ENCODE peak calls at places on chromosomes 1 and 21, in eight cellular contexts. J, L, V, O, T, U, H and Z are unnamed samples. For H3K27me3, the result is how much of the 10 kb centered on the place peaks cover.

GRCh38 chr1:192983349-192983980 is 75.7 kb downstream of the UCHL5 start:
- DNase-seq in J (no peak), L (no peak), V (no peak), O (no peak), T (no peak), U (no peak), H (no peak), Z (no peak)

GRCh38 chr1:40039757-40040510 is 595 bp upstream of the CAP1 start:
- DNase-seq in J (peak), L (peak), V (peak), O (peak), T (peak), U (peak), H (peak), Z (peak)

GRCh38 chr1:161091093-161091492 is 1.7 kb upstream of the NECTIN4 start:
- DNase-seq in J (no peak), L (no peak), V (no peak), O (no peak), T (no peak), U (no peak), H (no peak), Z (no peak)

GRCh38 chr1:68116643-68117235 is 66.3 kb upstream of the DIRAS3 start:
- DNase-seq in J (peak), L (peak), V (no peak), O (peak), T (peak), U (no peak), H (no peak), Z (peak)

GRCh38 chr1:69290266-69290665 is 277.5 kb upstream of the LRRC7 start:
- DNase-seq in J (no peak), L (no peak), V (no peak), O (no peak), T (no peak), U (no peak), H (peak), Z (no peak)

GRCh38 chr1:76723949-76724348 is 143.3 kb upstream of the ST6GALNAC5 start:
- DNase-seq in J (no peak), L (no peak), V (no peak), O (no peak), T (no peak), U (no peak), H (no peak), Z (no peak)

GRCh38 chr1:220841293-220841692 is 38.0 kb upstream of the HLX start:
- DNase-seq in J (no peak), L (no peak), V (no peak), O (no peak), T (no peak), U (no peak), H (no peak), Z (no peak)

GRCh38 chr1:230326971-230327891 is 98.9 kb downstream of the PGBD5 start:
- DNase-seq in J (no peak), L (no peak), V (no peak), O (no peak), T (no peak), U (no peak), H (no peak), Z (no peak)

GRCh38 chr1:178686407-178686806 is 38.6 kb upstream of the RALGPS2 start:
- DNase-seq in J (no peak), L (no peak), V (no peak), O (no peak), T (no peak), U (no peak), H (no peak), Z (no peak)
- H3K27me3 ChIP-seq in J (under half), L (under half), V (under half), O (under half), T (under half), U (under half), H (under half), Z (under half)

DNA sequence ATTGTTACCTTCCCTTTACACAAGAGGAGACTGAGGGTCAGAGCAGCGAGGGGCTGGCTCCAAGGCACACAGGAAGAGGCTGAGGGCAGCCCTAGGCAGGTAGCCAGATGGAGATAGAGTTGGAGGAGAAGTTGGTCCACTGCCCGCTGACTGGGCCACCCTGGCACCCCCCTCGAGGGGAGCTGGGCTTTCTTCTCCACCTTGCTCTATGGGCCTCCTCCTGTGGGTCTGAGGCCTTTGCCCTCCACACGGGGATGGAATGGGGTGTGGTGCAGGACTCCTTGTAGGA is 96.1 kb downstream of the FOXD2 start:
- DNase-seq in J (no peak), L (no peak), V (peak), O (no peak), T (no peak), U (no peak), H (no peak), Z (no peak)
- H3K27me3 ChIP-seq in J (under half), L (under half), V (under half), O (under half), T (half or more), U (under half), H (under half), Z (under half)

DNA sequence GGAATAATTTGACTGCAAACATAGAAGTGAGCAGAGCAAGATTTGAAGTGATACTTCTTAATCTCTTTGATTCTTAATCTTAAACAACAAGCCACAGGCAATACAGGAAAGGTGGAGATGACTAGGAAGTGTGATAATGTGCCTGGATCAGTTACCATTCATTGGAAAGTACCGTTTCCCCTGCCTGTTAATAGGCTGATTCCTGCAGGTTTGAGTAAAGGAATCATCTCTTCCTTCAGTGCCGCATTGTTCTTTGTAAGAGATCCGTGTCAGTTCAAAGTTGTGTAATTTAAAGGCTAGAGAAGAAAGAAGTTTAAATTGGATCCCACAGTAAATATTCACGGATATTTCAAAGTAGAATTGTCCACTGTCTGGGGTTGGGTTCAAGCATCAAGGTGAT is 43.5 kb upstream of the BCL10 start:
- DNase-seq in J (no peak), L (no peak), V (no peak), O (no peak), T (no peak), U (no peak), H (no peak), Z (no peak)
- H3K27me3 ChIP-seq in J (under half), L (under half), V (under half), O (under half), T (under half), U (under half), H (under half), Z (under half)

GRCh38 chr1:34906225-34906624 is 23.2 kb downstream of the DLGAP3 start:
- DNase-seq in J (no peak), L (no peak), V (no peak), O (no peak), T (no peak), U (no peak), H (no peak), Z (no peak)

GRCh38 chr1:34906756-34907155 is 22.7 kb downstream of the DLGAP3 start:
- DNase-seq in J (no peak), L (no peak), V (no peak), O (peak), T (no peak), U (no peak), H (no peak), Z (no peak)

GRCh38 chr1:34910425-34910824 is 19.0 kb downstream of the DLGAP3 start:
- DNase-seq in J (no peak), L (no peak), V (no peak), O (no peak), T (no peak), U (no peak), H (no peak), Z (no peak)

GRCh38 chr1:34907487-34908090 is 21.9 kb downstream of the DLGAP3 start:
- DNase-seq in J (no peak), L (no peak), V (no peak), O (no peak), T (no peak), U (no peak), H (no peak), Z (no peak)

GRCh38 chr1:34908369-34908768 is 21.1 kb downstream of the DLGAP3 start:
- DNase-seq in J (no peak), L (no peak), V (no peak), O (no peak), T (no peak), U (no peak), H (no peak), Z (no peak)
- H3K27me3 ChIP-seq in J (under half), L (under half), V (under half), O (under half), T (under half), U (under half), H (under half), Z (under half)

DNA sequence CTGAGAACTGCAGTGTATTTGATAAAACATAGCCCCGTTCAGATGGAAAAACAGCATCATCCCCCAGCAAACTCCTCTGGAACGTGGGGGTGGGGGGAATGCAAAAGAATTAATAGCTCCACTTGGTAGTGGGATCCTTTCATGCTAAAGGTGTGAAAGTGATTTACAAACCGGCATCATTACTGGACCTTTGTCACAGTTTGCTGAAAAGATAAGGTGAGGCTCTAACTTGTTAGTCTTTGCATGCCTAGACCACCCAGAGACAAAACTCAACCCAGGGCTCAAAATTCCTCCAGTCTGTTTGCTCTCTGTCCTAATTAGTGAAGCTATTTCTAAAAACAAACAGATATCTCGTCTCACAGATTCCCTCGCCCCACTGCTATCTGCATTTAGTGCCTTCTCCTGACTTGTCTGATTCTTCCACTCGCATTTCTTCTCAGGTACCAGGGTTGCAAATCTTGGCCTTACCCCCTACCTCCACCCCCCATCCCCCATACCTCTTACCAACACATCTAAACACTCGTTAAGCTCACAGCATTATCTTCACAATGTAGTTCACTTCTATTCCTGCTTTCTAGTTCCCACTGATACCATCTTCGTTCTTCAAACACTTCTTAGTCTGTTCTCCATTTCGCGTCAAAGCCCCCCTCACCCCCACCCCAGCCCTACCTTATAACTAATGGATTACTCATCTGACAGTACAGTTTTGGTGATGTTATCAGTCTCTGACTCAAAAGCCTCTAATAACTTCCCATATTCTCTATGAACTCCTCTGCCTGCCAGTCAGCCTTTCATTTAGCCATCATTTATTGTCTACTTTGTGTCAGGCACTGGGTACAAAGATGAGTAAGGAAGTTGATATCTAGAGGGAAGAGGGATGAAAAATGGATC is 11.8 kb downstream of the IER5 start:
- DNase-seq in J (no peak), L (no peak), V (no peak), O (no peak), T (no peak), U (no peak), H (no peak), Z (no peak)
- H3K27me3 ChIP-seq in J (under half), L (under half), V (under half), O (under half), T (under half), U (under half), H (under half), Z (under half)

GRCh38 chr1:22658385-22659163 is 5.5 kb downstream of the C1QB start:
- DNase-seq in J (no peak), L (no peak), V (no peak), O (no peak), T (no peak), U (no peak), H (no peak), Z (no peak)
- H3K27me3 ChIP-seq in J (under half), L (under half), V (under half), O (under half), T (under half), U (under half), H (half or more), Z (under half)

DNA sequence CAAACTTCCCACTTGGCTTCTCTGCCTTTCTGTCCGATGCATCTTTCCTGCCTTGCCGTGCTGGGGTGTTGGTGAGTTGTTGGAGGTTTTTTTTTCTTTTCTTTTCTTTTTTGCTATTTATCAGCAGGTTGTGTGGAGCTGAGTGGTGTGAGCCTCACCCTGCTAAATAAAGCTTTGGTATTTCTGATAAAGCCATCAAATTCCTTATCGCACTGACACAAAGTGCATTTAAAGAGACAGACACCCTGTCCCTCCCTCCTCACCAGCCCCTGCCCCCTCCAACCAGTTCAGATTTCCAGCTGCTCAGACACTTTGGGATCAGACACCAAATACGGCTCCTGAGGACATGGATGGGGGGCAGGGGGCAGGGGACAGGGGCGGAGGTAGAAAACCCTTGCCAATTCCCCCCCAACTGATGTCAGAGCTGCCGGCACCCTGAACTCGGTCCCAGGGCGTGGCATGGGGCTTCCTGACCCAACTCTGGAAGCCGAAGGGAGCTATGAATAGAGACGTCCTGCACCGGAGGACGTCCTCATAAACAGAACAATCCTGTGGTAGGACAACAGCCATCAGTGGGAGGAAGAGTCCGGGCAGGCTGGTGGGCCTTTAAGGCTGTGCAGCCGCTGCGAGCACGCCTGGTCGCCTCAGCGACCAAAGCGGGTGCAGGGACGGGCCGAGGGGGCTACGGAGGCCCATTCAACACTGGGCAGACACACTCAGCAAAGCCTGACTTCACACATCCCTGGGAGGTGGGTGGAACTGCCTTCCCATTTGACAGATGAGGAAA is 79.0 kb downstream of the CASZ1 start:
- DNase-seq in J (no peak), L (no peak), V (no peak), O (no peak), T (no peak), U (no peak), H (no peak), Z (peak)
- H3K27me3 ChIP-seq in J (under half), L (under half), V (under half), O (under half), T (under half), U (under half), H (under half), Z (under half)

GRCh38 chr21:37644666-37645065 is 271.6 kb downstream of the KCNJ6 start:
- DNase-seq in J (no peak), L (no peak), V (no peak), O (no peak), T (no peak), U (no peak), H (no peak), Z (peak)
- H3K27me3 ChIP-seq in J (under half), L (under half), V (under half), O (under half), T (under half), U (under half), H (under half), Z (under half)

GRCh38 chr21:14740692-14741091 is 194.6 kb upstream of the SAMSN1 start:
- DNase-seq in J (no peak), L (no peak), V (no peak), O (no peak), T (no peak), U (no peak), H (no peak), Z (no peak)

GRCh38 chr21:14742119-14742518 is 196.0 kb upstream of the SAMSN1 start:
- DNase-seq in J (no peak), L (no peak), V (no peak), O (no peak), T (no peak), U (no peak), H (no peak), Z (no peak)

GRCh38 chr21:14739590-14739989 is 193.5 kb upstream of the SAMSN1 start:
- DNase-seq in J (no peak), L (no peak), V (no peak), O (no peak), T (no peak), U (no peak), H (no peak), Z (no peak)

GRCh38 chr21:14741237-14741636 is 195.1 kb upstream of the SAMSN1 start:
- DNase-seq in J (peak), L (no peak), V (no peak), O (no peak), T (no peak), U (no peak), H (no peak), Z (no peak)

GRCh38 chr21:14740116-14740515 is 194.0 kb upstream of the SAMSN1 start:
- DNase-seq in J (no peak), L (no peak), V (no peak), O (no peak), T (no peak), U (no peak), H (no peak), Z (no peak)
- H3K27me3 ChIP-seq in J (under half), L (under half), V (under half), O (under half), T (under half), U (under half), H (under half), Z (under half)

GRCh38 chr1:167166703-167167100 is 54.0 kb upstream of the POU2F1 start:
- DNase-seq in J (no peak), L (no peak), V (no peak), O (no peak), T (no peak), U (no peak), H (no peak), Z (no peak)
- H3K27me3 ChIP-seq in J (under half), L (under half), V (under half), O (under half), T (under half), U (under half), H (under half), Z (under half)